ENCODE peak calls at places on chromosome 7, in four cellular contexts. O, W, Q and J are unnamed samples.

GRCh38 chr7:120588411-120588810 is 269.5 kb downstream of the TSPAN12 start:
- DNase-seq in O (no peak), W (no peak), Q (no peak), J (no peak)

GRCh38 chr7:94286111-94286510 is 108.6 kb upstream of the COL1A2 start:
- DNase-seq in W (no peak), Q (no peak), O (no peak), J (no peak)

GRCh38 chr7:94400643-94401042 is 5.9 kb downstream of the COL1A2 start:
- DNase-seq in Q (no peak), W (peak), O (no peak), J (no peak)

GRCh38 chr7:137893143-137893742 is 46.5 kb upstream of the DGKI start:
- DNase-seq in Q (no peak), W (no peak), O (no peak), J (no peak)

GRCh38 chr7:5296015-5296621 is 13.4 kb downstream of the SLC29A4 start:
- DNase-seq in W (no peak), O (no peak), Q (no peak), J (no peak)

GRCh38 chr7:149050941-149051340 is 22.6 kb upstream of the PDIA4 start:
- DNase-seq in W (no peak), Q (no peak), O (no peak), J (no peak)

GRCh38 chr7:131583430-131583829 is 27.0 kb upstream of the PODXL start:
- DNase-seq in O (no peak), W (no peak), Q (no peak), J (no peak)

GRCh38 chr7:41420421-41420820 is 282.5 kb downstream of the INHBA start:
- DNase-seq in O (no peak), W (no peak), Q (no peak), J (no peak)

GRCh38 chr7:143433759-143434158 is 9.5 kb upstream of the TAS2R60 start:
- DNase-seq in O (no peak), W (no peak), Q (no peak), J (no peak)

GRCh38 chr7:47508389-47509380 is 73.2 kb downstream of the TNS3 start:
- DNase-seq in W (peak), Q (no peak), O (no peak), J (no peak)

GRCh38 chr7:84510501-84510900 is 315.9 kb upstream of the SEMA3A start:
- DNase-seq in O (no peak), W (no peak), Q (no peak), J (peak)

GRCh38 chr7:17038783-17039170 is 157.0 kb upstream of the AGR3 start:
- DNase-seq in Q (no peak), O (no peak), W (peak), J (no peak)

GRCh38 chr7:151905766-151906165 is 28.9 kb upstream of the PRKAG2 start:
- DNase-seq in O (no peak), Q (no peak), W (no peak), J (no peak)

GRCh38 chr7:79211724-79212123 is 241.7 kb downstream of the MAGI2 start:
- DNase-seq in Q (no peak), O (no peak), W (no peak), J (no peak)

GRCh38 chr7:84722086-84722485 is 464.8 kb downstream of the SEMA3D start:
- DNase-seq in W (no peak), Q (no peak), O (no peak), J (peak)

GRCh38 chr7:85685901-85686300 is 499.0 kb upstream of the SEMA3D start:
- DNase-seq in W (peak), O (no peak), Q (no peak), J (no peak)

GRCh38 chr7:130875265-130875741 is 141.3 kb upstream of the KLF14 start:
- DNase-seq in W (peak), O (peak), Q (peak), J (no peak)

GRCh38 chr7:158657189-158657746 is 47.3 kb downstream of the NCAPG2 start:
- DNase-seq in O (no peak), Q (no peak), W (no peak), J (no peak)

GRCh38 chr7:41796331-41796730 is 93.4 kb upstream of the INHBA start:
- DNase-seq in Q (no peak), O (no peak), W (no peak), J (no peak)

GRCh38 chr7:137681657-137682562 is 164.9 kb downstream of the DGKI start:
- DNase-seq in W (peak), O (no peak), Q (no peak), J (peak)

GRCh38 chr7:155002411-155003214 is at the start of gene PAXIP1:
- DNase-seq in O (peak), Q (peak), W (peak), J (no peak)

GRCh38 chr7:136470179-136470578 is 398.3 kb upstream of the CHRM2 start:
- DNase-seq in Q (no peak), W (no peak), O (no peak), J (no peak)

DNA sequence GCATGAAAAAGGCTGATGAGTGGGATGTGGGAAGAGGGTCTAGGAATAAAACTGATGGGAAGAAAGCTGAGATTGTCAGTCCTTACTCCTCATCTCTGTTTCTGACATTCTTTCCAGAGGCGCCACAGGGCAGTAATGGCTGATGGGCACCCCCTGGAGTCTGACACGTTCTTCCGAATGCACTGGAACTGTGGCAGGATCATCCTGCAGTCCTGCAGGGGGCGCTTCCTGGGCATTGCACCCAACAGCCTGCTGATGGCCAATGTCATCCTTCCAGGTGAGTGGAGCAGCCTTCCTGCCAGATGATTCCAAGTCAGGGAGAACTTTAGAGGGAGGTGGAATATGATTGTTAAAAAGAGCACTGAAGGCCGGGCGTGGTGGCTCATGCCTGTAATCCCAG is 4.8 kb downstream of the FSCN3 start:
- DNase-seq in O (no peak), W (peak), Q (peak), J (peak)
- TF ChIP-seq CTCF in O (peak), W (peak), Q (peak), J (peak)

GRCh38 chr7:230274-230673 is 37.9 kb downstream of the FAM20C start:
- DNase-seq in W (no peak), O (no peak), Q (no peak), J (no peak)

GRCh38 chr7:232571-233455 is 40.4 kb downstream of the FAM20C start:
- DNase-seq in W (no peak), Q (no peak), O (no peak), J (peak)

GRCh38 chr7:231858-232246 is 39.5 kb downstream of the FAM20C start:
- DNase-seq in W (no peak), O (no peak), Q (no peak), J (no peak)

GRCh38 chr7:229184-229964 is 37.0 kb downstream of the FAM20C start:
- DNase-seq in W (no peak), O (no peak), Q (no peak), J (peak)

DNA sequence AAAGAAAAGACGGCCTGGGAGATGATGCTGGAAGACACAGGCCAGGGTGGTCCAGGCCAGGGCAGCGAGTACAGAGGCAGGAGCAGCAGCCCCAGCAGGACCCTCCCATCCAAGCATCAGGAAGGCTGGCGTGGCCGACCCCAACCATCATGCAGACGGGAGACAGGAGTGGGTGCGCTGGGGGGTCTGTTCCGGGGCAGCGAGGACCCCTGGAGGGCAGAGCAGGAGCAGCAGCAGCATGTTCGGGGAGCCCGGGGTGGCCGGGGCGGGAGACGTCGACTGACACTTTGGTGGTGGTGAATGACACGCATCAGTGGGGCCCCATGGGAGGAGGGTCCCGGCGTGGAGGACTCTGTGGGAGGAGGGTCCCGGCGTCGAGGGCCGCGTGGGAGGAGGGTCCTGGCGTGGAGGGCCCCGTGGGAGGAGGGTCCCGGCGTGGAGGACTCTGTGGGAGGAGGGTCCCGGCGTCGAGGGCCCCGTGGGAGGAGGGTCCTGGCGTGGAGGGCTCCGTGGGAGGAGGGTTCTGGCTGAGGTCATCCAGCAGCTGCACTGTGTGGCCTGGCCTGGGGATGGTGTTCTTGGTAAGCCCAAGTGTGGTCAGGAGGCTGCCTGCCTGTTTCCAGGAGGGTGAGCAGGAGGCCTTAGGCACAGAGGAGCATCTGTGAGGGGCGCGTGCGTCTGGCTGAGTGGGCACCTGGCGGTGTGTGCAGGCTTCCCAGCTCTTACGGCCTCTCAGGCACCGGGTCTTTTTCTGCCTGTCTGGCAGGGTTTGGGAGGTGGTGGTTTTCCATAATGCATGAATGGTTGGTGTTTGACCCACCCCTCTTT is 38.9 kb downstream of the FAM20C start:
- DNase-seq in W (no peak), O (no peak), Q (no peak), J (no peak)
- TF ChIP-seq CTCF in W (peak), O (peak), Q (no peak), J (peak)

GRCh38 chr7:71509381-71509780 is 377.4 kb downstream of the GALNT17 start:
- DNase-seq in W (no peak), O (no peak), Q (no peak), J (no peak)

GRCh38 chr7:71507665-71508064 is 375.7 kb downstream of the GALNT17 start:
- DNase-seq in Q (no peak), W (no peak), O (no peak), J (no peak)

GRCh38 chr7:71506822-71507221 is 374.9 kb downstream of the GALNT17 start:
- DNase-seq in Q (no peak), O (no peak), W (no peak), J (no peak)

DNA sequence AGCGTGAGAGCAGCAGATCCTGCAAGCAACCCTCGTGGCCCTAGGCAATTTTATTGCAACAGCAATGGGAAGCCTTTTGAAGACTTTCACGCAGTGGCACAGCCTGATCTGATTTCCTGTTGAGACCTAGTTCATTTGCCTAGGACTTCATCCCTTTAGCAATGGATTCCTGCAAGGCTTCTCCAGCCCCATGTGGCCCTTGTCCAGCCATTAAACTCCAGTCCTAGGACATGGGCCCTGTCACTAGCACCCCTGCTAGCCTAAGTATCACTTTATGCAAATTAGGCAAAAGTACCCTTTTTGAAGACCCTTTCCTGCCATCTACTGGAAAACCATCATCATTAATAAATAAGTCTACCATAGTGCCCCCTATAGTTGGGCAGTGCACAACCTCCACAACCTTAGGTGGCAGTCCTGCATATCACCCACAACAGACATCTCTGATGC is 379.4 kb downstream of the GALNT17 start:
- DNase-seq in W (no peak), O (no peak), Q (no peak), J (no peak)
- TF ChIP-seq CTCF in W (no peak), O (no peak), Q (no peak), J (no peak)

GRCh38 chr7:36338256-36338655 is 51.4 kb upstream of the ANLN start:
- DNase-seq in W (no peak), Q (no peak), O (no peak), J (no peak)
- TF ChIP-seq CTCF in W (no peak), Q (no peak), O (no peak), J (no peak)

DNA sequence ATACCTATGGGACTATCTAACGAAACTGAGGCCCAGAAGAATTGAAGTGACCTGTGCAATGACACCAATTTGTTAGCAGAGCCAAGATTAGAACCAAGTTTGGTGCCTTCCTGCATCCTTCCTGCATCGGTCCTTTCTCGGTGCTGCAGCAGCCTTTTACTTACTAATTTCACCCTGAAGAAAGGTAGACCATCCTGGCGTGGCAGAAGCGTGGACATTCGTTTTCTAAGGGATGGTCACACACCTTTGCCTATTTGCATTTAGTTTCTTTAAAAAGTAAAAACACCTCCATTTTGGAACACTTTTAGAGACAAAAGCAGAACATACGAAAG is 744 bp upstream of the LSM8 start:
- DNase-seq in O (no peak), W (no peak), Q (no peak), J (no peak)
- TF ChIP-seq CTCF in O (no peak), W (no peak), Q (no peak), J (no peak)

GRCh38 chr7:90749774-90750173 is 153.7 kb downstream of the CDK14 start:
- DNase-seq in Q (no peak), O (no peak), W (peak), J (peak)
- TF ChIP-seq CTCF in Q (no peak), O (peak), W (peak), J (peak)

GRCh38 chr7:42878303-42878702 is 33.6 kb downstream of the C7orf25 start:
- DNase-seq in O (no peak), W (no peak), Q (no peak), J (no peak)

GRCh38 chr7:42880392-42880791 is 31.5 kb downstream of the C7orf25 start:
- DNase-seq in O (no peak), W (no peak), Q (no peak), J (no peak)

GRCh38 chr7:42886129-42886528 is 25.7 kb downstream of the C7orf25 start:
- DNase-seq in Q (no peak), W (peak), O (no peak), J (peak)

GRCh38 chr7:42886866-42887509 is 24.9 kb downstream of the C7orf25 start:
- DNase-seq in Q (no peak), O (no peak), W (peak), J (no peak)

DNA sequence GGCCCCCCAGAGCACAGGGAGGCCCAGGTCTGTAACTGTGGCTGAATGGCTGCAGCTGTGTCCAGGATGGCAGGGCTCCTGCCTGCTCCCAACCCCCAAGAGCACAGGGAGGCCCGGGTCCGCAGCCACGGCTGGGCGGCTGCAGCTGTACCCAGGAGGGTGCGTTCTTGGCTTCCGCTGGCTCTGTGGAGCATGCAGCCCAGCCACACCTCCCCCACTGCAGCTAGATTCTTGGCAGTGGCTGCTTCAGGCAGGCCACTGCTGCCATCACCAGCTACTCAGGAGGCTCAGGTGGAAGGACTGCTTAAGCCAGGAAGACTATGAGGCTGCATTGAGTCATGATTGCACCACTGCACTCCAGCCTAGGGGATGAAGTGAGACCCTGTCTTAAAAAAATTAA is 27.9 kb downstream of the C7orf25 start:
- DNase-seq in O (no peak), Q (peak), W (peak), J (no peak)
- TF ChIP-seq CTCF in O (no peak), Q (no peak), W (no peak), J (no peak)

DNA sequence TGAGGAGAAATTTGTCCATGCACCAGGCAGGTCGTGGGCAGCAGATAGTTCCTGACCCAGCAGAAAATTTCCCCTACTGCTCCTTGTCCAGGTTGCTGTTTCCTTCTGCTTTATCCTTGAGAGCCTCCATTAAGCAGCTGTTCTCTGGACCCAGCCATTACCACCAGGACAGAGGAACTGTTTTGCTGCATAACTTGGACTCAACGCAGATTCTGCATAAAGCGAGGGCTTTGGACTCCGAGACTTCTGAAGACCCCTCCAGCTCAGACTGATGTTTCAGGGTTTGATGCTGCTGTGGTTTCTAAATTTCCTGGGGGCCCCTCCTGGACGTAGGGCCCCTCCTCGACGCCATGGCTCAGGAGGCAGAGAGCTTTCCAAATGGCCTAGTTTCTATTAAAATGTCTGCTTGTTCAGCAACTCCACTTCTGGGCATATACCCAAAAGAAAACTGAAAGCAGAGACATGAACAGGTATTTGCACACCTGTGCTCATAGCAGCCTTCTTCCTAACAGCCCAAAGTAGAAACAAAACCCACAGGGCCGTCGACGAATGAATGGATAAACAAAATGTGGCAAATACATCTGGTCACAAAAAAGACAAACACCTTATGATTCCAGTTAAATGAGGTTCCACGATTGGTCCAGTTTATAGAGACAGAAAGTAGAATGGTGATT is 28.3 kb upstream of the LMTK2 start:
- DNase-seq in Q (no peak), W (no peak), O (no peak), J (no peak)
- TF ChIP-seq CTCF in Q (no peak), W (no peak), O (no peak), J (no peak)

GRCh38 chr7:90574136-90574819 is 21.8 kb upstream of the CDK14 start:
- DNase-seq in O (no peak), W (no peak), Q (no peak), J (no peak)

GRCh38 chr7:90580051-90580450 is 16.1 kb upstream of the CDK14 start:
- DNase-seq in W (peak), O (no peak), Q (no peak), J (no peak)

GRCh38 chr7:90574820-90575187 is 21.3 kb upstream of the CDK14 start:
- DNase-seq in O (no peak), Q (no peak), W (no peak), J (no peak)

GRCh38 chr7:90582164-90582563 is 14.0 kb upstream of the CDK14 start:
- DNase-seq in W (no peak), O (no peak), Q (no peak), J (no peak)

DNA sequence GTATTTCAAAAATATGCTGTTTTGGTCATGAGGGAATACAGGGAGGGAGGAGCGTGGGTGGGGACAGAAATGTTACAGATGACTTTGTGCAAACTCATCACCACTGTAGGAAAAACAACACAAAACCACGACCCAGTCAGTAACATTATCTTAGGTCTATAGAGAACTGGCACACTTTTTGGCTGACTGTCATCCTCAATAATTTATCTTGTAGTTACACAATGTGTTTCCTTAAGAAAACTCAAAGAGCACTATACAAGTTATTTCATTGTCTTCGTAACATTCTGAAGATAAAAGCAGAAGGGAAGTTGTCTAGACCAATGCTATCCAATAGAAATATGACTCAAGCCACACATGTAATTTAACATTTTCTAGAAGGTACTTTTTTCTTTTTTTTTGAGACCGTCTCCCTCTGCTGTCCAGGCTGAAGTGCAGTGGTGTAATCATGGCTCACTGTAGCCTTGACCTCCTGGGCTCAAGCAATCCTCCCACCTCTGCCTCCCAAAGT is 16.9 kb upstream of the CDK14 start:
- DNase-seq in W (peak), O (no peak), Q (no peak), J (peak)
- TF ChIP-seq CTCF in W (no peak), O (no peak), Q (no peak), J (peak)